ENCODE peak calls at places on chromosomes 6 and 20, in nine cellular contexts. X is left lung; D is cardiac fibroblast; S is CD4-positive, alpha-beta T cell; E is MM.1S; I is nephron progenitor cell; K is AG04449; C is tibial artery; Y is neural progenitor cell. G is an unnamed sample.

GRCh38 chr20:53706511-53707031 is 112.9 kb upstream of the ZNF217 start:
- DNase-seq in X (no peak), D (peak), S (no peak), E (peak), I (no peak), K (peak), C (no peak), Y (peak), G (no peak)

GRCh38 chr6:108876929-108877775 is 28.9 kb downstream of the ARMC2 start:
- DNase-seq in X (no peak), D (peak), S (no peak), E (no peak), I (no peak), K (peak), C (peak), Y (no peak), G (no peak)

GRCh38 chr6:168778201-168778600 is 337.2 kb downstream of the SMOC2 start:
- DNase-seq in X (no peak), D (peak), S (no peak), E (no peak), I (no peak), K (no peak), C (peak), Y (no peak), G (no peak)

GRCh38 chr6:36691612-36692011 is 6.0 kb upstream of the RAB44 start:
- DNase-seq in X (no peak), D (no peak), S (no peak), E (no peak), I (no peak), K (no peak), C (no peak), Y (no peak), G (no peak)

GRCh38 chr6:79984261-79984660 is 20.2 kb upstream of the TTK start:
- DNase-seq in X (no peak), D (peak), S (no peak), E (no peak), I (peak), K (no peak), C (no peak), Y (peak), G (no peak)

GRCh38 chr6:116564921-116565872 is 6.1 kb upstream of the RWDD1 start:
- DNase-seq in X (peak), D (no peak), S (peak), E (no peak), I (no peak), K (no peak), C (no peak), Y (no peak), G (no peak)

GRCh38 chr6:73579851-73580246 is 59.0 kb upstream of the EEF1A1 start:
- DNase-seq in X (no peak), D (peak), S (no peak), E (peak), I (no peak), K (peak), C (peak), Y (no peak), G (no peak)

GRCh38 chr6:30887901-30888300 is 3.6 kb downstream of the DDR1 start:
- DNase-seq in X (no peak), D (peak), S (no peak), E (no peak), I (no peak), K (no peak), C (no peak), Y (no peak), G (no peak)

GRCh38 chr6:27294409-27294808 is 17.7 kb downstream of the POM121L2 start:
- DNase-seq in X (no peak), D (no peak), S (no peak), E (no peak), I (no peak), K (no peak), C (no peak), Y (peak), G (no peak)

GRCh38 chr6:129732034-129732433 is 22.1 kb upstream of the ARHGAP18 start:
- DNase-seq in X (no peak), D (no peak), S (no peak), E (no peak), I (no peak), K (no peak), C (no peak), Y (no peak), G (no peak)

GRCh38 chr6:46888031-46888430 is 33.7 kb downstream of the ADGRF5 start:
- DNase-seq in X (no peak), D (peak), S (no peak), E (no peak), I (no peak), K (no peak), C (no peak), Y (no peak), G (no peak)

GRCh38 chr6:108581237-108581931 is 20.7 kb downstream of the FOXO3 start:
- DNase-seq in X (no peak), D (peak), S (no peak), E (peak), I (no peak), K (no peak), C (peak), Y (no peak), G (no peak)

GRCh38 chr20:58718121-58718563 is 25.5 kb downstream of the NPEPL1 start:
- DNase-seq in X (peak), D (no peak), S (no peak), E (no peak), I (no peak), K (no peak), C (no peak), Y (no peak), G (no peak)

GRCh38 chr6:84086545-84087429 is 53.2 kb downstream of the MRAP2 start:
- DNase-seq in X (no peak), D (no peak), S (no peak), E (no peak), I (no peak), K (no peak), C (no peak), Y (no peak), G (no peak)

GRCh38 chr20:61742097-61742805 is 323.4 kb downstream of the TAF4 start:
- DNase-seq in X (no peak), D (no peak), S (no peak), E (no peak), I (no peak), K (no peak), C (no peak), Y (peak), G (no peak)

GRCh38 chr20:58722877-58723627 is 30.5 kb downstream of the NPEPL1 start:
- DNase-seq in X (peak), D (no peak), S (no peak), E (no peak), I (no peak), K (no peak), C (no peak), Y (no peak), G (no peak)

GRCh38 chr6:139801571-139802321 is 427.3 kb upstream of the CITED2 start:
- DNase-seq in X (no peak), D (peak), S (no peak), E (no peak), I (no peak), K (no peak), C (no peak), Y (peak), G (no peak)

GRCh38 chr20:48448601-48449384 is 379.0 kb downstream of the PREX1 start:
- DNase-seq in X (no peak), D (no peak), S (no peak), E (no peak), I (no peak), K (no peak), C (no peak), Y (no peak), G (no peak)

GRCh38 chr6:31513456-31514165 is 15.2 kb upstream of the MCCD1 start:
- DNase-seq in X (no peak), D (peak), S (no peak), E (no peak), I (no peak), K (no peak), C (no peak), Y (no peak), G (no peak)

GRCh38 chr6:123338394-123338793 is 298.4 kb downstream of the TRDN start:
- DNase-seq in X (no peak), D (no peak), S (no peak), E (no peak), I (no peak), K (no peak), C (no peak), Y (peak), G (no peak)

GRCh38 chr6:106005013-106005412 is 81.1 kb upstream of the PRDM1 start:
- DNase-seq in X (no peak), D (no peak), S (no peak), E (no peak), I (no peak), K (no peak), C (no peak), Y (no peak), G (no peak)

GRCh38 chr6:37583261-37583660 is 83.6 kb upstream of the CCDC167 start:
- DNase-seq in X (no peak), D (no peak), S (no peak), E (no peak), I (no peak), K (no peak), C (no peak), Y (no peak), G (no peak)

GRCh38 chr20:64224344-64225165 is 31.0 kb upstream of the PCMTD2 start:
- DNase-seq in X (peak), D (peak), S (no peak), E (no peak), I (no peak), K (peak), C (no peak), Y (no peak), G (no peak)

GRCh38 chr20:50325651-50326050 is 135.0 kb downstream of the CEBPB start:
- DNase-seq in X (no peak), D (no peak), S (no peak), E (no peak), I (no peak), K (no peak), C (no peak), Y (no peak), G (no peak)

GRCh38 chr20:8153281-8153908 is 21.3 kb downstream of the PLCB1 start:
- DNase-seq in X (no peak), D (peak), S (no peak), E (peak), I (no peak), K (no peak), C (no peak), Y (no peak), G (no peak)

GRCh38 chr6:32700391-32701040 is 34.1 kb upstream of the HLA-DQB1 start:
- DNase-seq in X (no peak), D (peak), S (peak), E (peak), I (peak), K (no peak), C (no peak), Y (peak), G (peak)

GRCh38 chr6:161104966-161105365 is 113.4 kb downstream of the MAP3K4 start:
- DNase-seq in X (no peak), D (peak), S (no peak), E (no peak), I (no peak), K (no peak), C (no peak), Y (no peak), G (no peak)

GRCh38 chr20:47042464-47042863 is 147.8 kb downstream of the EYA2 start:
- DNase-seq in X (no peak), D (no peak), S (no peak), E (no peak), I (no peak), K (no peak), C (no peak), Y (no peak), G (no peak)

GRCh38 chr20:47489448-47489872 is 12.2 kb upstream of the NCOA3 start:
- DNase-seq in X (no peak), D (no peak), S (peak), E (peak), I (no peak), K (no peak), C (peak), Y (no peak), G (no peak)

GRCh38 chr6:37456816-37457560 is 24.0 kb downstream of the CMTR1 start:
- DNase-seq in X (no peak), D (peak), S (no peak), E (no peak), I (no peak), K (peak), C (no peak), Y (no peak), G (no peak)

GRCh38 chr20:9506964-9507369 is 7.4 kb upstream of the LAMP5 start:
- DNase-seq in X (peak), D (no peak), S (no peak), E (no peak), I (peak), K (no peak), C (no peak), Y (peak), G (no peak)

GRCh38 chr20:9501473-9501872 is 12.9 kb upstream of the LAMP5 start:
- DNase-seq in X (no peak), D (no peak), S (no peak), E (no peak), I (no peak), K (no peak), C (no peak), Y (no peak), G (no peak)

GRCh38 chr20:9506337-9506821 is 8.0 kb upstream of the LAMP5 start:
- DNase-seq in X (peak), D (no peak), S (no peak), E (no peak), I (peak), K (no peak), C (no peak), Y (no peak), G (no peak)

GRCh38 chr20:9500121-9500911 is 14.1 kb upstream of the LAMP5 start:
- DNase-seq in X (no peak), D (no peak), S (no peak), E (peak), I (no peak), K (no peak), C (no peak), Y (no peak), G (no peak)

DNA sequence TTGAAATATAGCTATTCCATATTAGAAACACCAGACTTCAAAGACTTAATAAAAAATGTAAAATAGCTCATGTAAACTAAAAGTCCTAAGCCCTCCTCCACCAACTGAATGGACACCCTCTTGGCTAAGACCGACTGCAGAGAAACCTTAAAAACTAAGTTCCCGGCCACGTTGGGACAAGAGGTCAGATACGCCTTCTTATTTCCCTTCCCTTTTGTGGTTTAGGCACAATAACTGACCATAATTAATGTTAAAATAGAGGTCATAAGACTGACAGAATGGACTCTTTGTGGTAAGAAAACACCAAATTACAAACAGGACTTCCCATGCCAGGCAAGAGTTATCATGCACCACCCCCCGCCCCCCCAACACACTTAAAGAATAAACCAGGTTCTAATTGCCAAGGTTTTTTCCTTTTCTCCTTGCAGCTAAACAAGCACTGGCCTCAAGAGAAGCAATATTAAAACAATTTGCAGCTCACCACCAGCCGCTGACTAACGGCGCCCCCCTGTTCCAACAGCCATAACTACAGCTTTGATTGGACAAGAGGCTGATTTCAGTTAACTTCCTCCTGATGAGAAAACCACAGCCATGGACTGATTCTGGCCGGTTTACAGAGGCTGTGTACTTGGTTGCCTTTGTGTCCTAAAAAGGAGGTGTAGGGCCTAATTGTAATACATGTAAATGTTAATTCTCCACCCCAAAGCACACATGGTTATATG is 10.7 kb upstream of the LAMP5 start:
- DNase-seq in X (no peak), D (no peak), S (no peak), E (no peak), I (no peak), K (no peak), C (no peak), Y (peak), G (no peak)
- TF ChIP-seq CTCF in X (no peak), D (no peak), S (no peak), E (peak), I (no peak), K (peak), C (no peak), Y (peak), G (no peak)

GRCh38 chr20:37757550-37757949 is 63.7 kb downstream of the CTNNBL1 start:
- DNase-seq in X (peak), D (no peak), S (no peak), E (no peak), I (no peak), K (no peak), C (no peak), Y (no peak), G (no peak)
- TF ChIP-seq CTCF in X (no peak), D (no peak), S (no peak), E (no peak), I (no peak), K (peak), C (no peak), Y (peak), G (no peak)

DNA sequence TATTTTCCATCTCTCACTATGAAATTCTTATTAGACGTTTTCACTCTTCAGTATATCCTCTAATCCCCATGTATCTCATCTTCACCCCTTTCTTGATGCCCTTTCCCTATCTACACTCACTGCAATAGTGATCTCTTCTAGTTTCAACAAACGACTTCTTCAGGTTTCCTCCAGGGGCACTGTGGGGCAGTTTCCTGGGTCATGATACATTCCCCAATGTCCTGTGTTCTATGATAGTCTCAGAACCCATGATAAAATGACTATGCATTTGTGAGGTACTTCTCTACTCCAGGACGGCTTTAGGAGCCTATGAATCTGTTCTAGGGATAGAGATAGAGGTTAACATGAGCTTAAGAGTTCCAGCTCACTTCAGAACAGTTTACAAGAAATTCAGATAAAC is 183.3 kb downstream of the FOXC1 start:
- DNase-seq in X (no peak), D (peak), S (no peak), E (peak), I (no peak), K (no peak), C (no peak), Y (peak), G (no peak)
- TF ChIP-seq CTCF in X (no peak), D (peak), S (no peak), E (peak), I (peak), K (peak), C (peak), Y (peak), G (peak)

GRCh38 chr6:165049362-165049761 is 260.0 kb downstream of the C6orf118 start:
- DNase-seq in X (no peak), D (peak), S (no peak), E (peak), I (peak), K (no peak), C (no peak), Y (peak), G (no peak)
- TF ChIP-seq CTCF in X (no peak), D (peak), S (no peak), E (peak), I (peak), K (peak), C (no peak), Y (peak), G (peak)

DNA sequence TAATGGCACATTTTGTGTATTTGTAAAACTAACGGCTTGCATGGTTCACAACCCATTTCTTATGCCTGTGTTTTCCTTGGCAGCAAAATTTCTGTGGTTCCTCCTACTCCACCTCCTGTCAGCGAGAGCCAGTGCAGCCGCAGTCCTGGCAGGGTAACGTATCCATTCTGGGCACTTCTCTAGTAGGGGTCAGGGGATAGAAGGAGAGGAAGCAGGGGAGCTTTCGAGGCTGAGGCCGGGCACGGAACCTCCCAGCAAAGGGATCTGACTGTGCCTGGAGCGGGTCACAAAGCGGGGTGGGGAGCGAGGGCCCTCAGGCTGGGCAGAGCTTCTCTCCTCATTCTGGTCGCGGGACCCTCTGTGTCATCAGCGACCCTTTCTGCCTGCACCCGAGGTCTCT is 58.4 kb downstream of the SYTL3 start:
- DNase-seq in X (no peak), D (peak), S (no peak), E (no peak), I (no peak), K (no peak), C (no peak), Y (no peak), G (no peak)
- TF ChIP-seq CTCF in X (no peak), D (peak), S (no peak), E (no peak), I (no peak), K (no peak), C (no peak), Y (no peak), G (no peak)

DNA sequence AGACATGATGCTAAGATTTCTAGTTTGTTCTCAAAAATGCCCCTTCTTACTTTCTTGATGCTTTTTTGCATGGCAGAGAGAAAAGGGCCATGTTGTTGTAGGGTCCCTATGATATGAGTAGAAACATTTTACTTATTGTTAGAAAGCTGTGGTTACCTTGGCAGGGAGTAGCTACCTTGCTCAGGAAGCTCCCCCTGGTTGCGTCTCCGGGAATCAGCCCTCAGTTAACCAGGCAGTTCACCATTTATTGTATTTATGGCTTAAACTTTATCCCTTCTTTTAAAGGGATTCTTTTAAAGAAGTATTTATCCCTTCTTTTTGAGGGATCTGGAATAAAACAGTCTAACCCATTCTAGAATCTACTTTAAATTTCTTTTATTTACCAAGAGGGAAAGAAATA is 113.9 kb upstream of the PROKR2 start:
- DNase-seq in X (no peak), D (no peak), S (no peak), E (no peak), I (no peak), K (no peak), C (no peak), Y (peak), G (no peak)
- TF ChIP-seq CTCF in X (no peak), D (peak), S (no peak), E (no peak), I (no peak), K (no peak), C (no peak), Y (peak), G (no peak)

GRCh38 chr6:55276745-55277627 is 50.3 kb upstream of the GFRAL start:
- DNase-seq in X (no peak), D (peak), S (no peak), E (peak), I (peak), K (peak), C (no peak), Y (peak), G (no peak)
- TF ChIP-seq CTCF in X (peak), D (peak), S (no peak), E (peak), I (peak), K (peak), C (peak), Y (peak), G (peak)

G was measured in progenitor cell of endocrine pancreas.